ENCODE peak calls at places on chromosomes 16 and 17, in four cellular contexts. L, W, E and I are unnamed samples.

GRCh38 chr16:85146922-85147651 is 34.8 kb upstream of the CIBAR2 start:
- DNase-seq in L (no peak), W (no peak), E (no peak), I (no peak)

GRCh38 chr17:42853004-42853403 is 2.0 kb downstream of the AOC3 start:
- DNase-seq in L (no peak), W (no peak), E (no peak), I (no peak)

GRCh38 chr16:81863630-81864352 is 84.7 kb downstream of the PLCG2 start:
- DNase-seq in L (no peak), W (no peak), E (peak; percentile 43), I (no peak)

GRCh38 chr16:52581530-52581929 is 34.6 kb upstream of the TOX3 start:
- DNase-seq in L (no peak), W (no peak), E (no peak), I (no peak)

GRCh38 chr17:20224379-20224778 is 215.2 kb downstream of the SPECC1 start:
- DNase-seq in L (no peak), W (no peak), E (no peak), I (no peak)

GRCh38 chr17:48498168-48498840 is 32.5 kb downstream of the HOXB1 start:
- DNase-seq in L (no peak), W (no peak), E (no peak), I (no peak)

GRCh38 chr17:9465216-9465921 is 110.3 kb downstream of the STX8 start:
- DNase-seq in L (peak; percentile 81), W (no peak), E (no peak), I (peak; percentile 86)

GRCh38 chr17:8698142-8699050 is 46.2 kb downstream of the CCDC42 start:
- DNase-seq in L (peak; percentile 79), W (peak; percentile 44), E (no peak), I (peak; percentile 63)

GRCh38 chr17:3556905-3557767 is 476 bp downstream of the TRPV3 start:
- DNase-seq in L (no peak), W (peak; percentile 27), E (no peak), I (no peak)

GRCh38 chr17:51263001-51263400 is 2.7 kb downstream of the UTP18 start:
- DNase-seq in L (peak; percentile 34), W (no peak), E (no peak), I (no peak)

GRCh38 chr17:50394711-50395110 is 2.6 kb downstream of the LRRC59 start:
- DNase-seq in L (no peak), W (peak; percentile 27), E (no peak), I (no peak)

GRCh38 chr17:70558821-70559220 is 389.5 kb downstream of the KCNJ2 start:
- DNase-seq in L (peak; percentile 12), W (no peak), E (no peak), I (peak; percentile 90)

GRCh38 chr17:12365805-12366204 is 299.9 kb upstream of the MYOCD start:
- DNase-seq in L (peak; percentile 72), W (no peak), E (no peak), I (no peak)

GRCh38 chr16:83501481-83501880 is 306.3 kb upstream of the HSBP1 start:
- DNase-seq in L (no peak), W (no peak), E (no peak), I (no peak)

GRCh38 chr16:78443300-78443604 is 343.8 kb downstream of the WWOX start:
- DNase-seq in L (no peak), W (no peak), E (no peak), I (no peak)

GRCh38 chr16:3951861-3952332 is 71.4 kb upstream of the CREBBP start:
- DNase-seq in L (peak; percentile 28), W (no peak), E (no peak), I (no peak)

GRCh38 chr17:82876149-82876548 is 36.3 kb upstream of the ZNF750 start:
- DNase-seq in L (peak; percentile 57), W (peak; percentile 77), E (no peak), I (peak; percentile 65)

DNA sequence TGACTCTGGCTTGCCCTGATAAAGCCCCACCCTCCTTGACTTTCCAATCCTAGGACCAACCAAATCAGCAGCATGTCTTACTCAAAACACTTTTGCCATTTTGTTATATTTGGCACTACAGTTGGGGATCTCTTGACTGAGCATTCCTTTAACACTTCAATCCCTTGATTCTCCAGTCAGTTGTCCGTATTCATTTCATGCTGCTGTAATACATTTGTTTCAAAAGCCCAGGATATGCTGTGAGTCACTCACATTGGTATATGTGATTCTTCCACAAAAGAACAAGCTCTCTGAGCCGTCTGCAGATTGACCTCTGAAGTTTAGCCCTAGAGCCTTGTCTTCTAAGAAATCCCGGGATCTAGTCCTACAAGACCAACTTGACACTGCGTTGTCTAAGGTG is 8.1 kb downstream of the MYH3 start:
- DNase-seq in L (peak; percentile 59), W (no peak), E (no peak), I (no peak)
- TF ChIP-seq FOS in L (no peak), W (no peak), E (no peak), I (no peak)

GRCh38 chr16:72958522-72959076 is 89.3 kb downstream of the ZFHX3 start:
- DNase-seq in L (no peak), W (no peak), E (no peak), I (no peak)
- TF ChIP-seq FOS in L (no peak), W (no peak), E (no peak), I (no peak)

GRCh38 chr17:15490634-15491261 is 23.3 kb upstream of the CDRT4 start:
- DNase-seq in L (peak; percentile 76), W (peak; percentile 83), E (no peak), I (peak; percentile 93)
- TF ChIP-seq FOS in L (peak; percentile 4), W (peak; percentile 44), E (no peak), I (peak; percentile 90)

GRCh38 chr17:34991606-34992005 is 11.3 kb downstream of the LIG3 start:
- DNase-seq in L (no peak), W (no peak), E (no peak), I (no peak)

GRCh38 chr17:34990921-34991365 is 10.6 kb downstream of the LIG3 start:
- DNase-seq in L (peak; percentile 60), W (no peak), E (no peak), I (no peak)

GRCh38 chr17:34987232-34987631 is 6.9 kb downstream of the LIG3 start:
- DNase-seq in L (no peak), W (no peak), E (no peak), I (no peak)

GRCh38 chr17:34988644-34989043 is 8.3 kb downstream of the LIG3 start:
- DNase-seq in L (no peak), W (peak; percentile 30), E (no peak), I (no peak)

GRCh38 chr17:34989473-34989872 is 9.2 kb downstream of the LIG3 start:
- DNase-seq in L (no peak), W (no peak), E (no peak), I (no peak)
- TF ChIP-seq FOS in L (no peak), W (no peak), E (no peak), I (no peak)

GRCh38 chr17:18132711-18133110 is 24.2 kb downstream of the MYO15A start:
- DNase-seq in L (no peak), W (no peak), E (no peak), I (no peak)

GRCh38 chr17:18122991-18123753 is 14.6 kb downstream of the MYO15A start:
- DNase-seq in L (no peak), W (no peak), E (no peak), I (no peak)

GRCh38 chr17:18124346-18125126 is 16.0 kb downstream of the MYO15A start:
- DNase-seq in L (peak; percentile 11), W (peak; percentile 32), E (no peak), I (no peak)

GRCh38 chr17:18129041-18129502 is 20.5 kb downstream of the MYO15A start:
- DNase-seq in L (peak; percentile 68), W (no peak), E (no peak), I (peak; percentile 24)
- TF ChIP-seq FOS in L (no peak), W (no peak), E (no peak), I (no peak)

GRCh38 chr16:48099455-48099854 is 56.3 kb downstream of the ABCC12 start:
- DNase-seq in L (no peak), W (peak; percentile 46), E (no peak), I (no peak)
- TF ChIP-seq FOS in L (no peak), W (no peak), E (no peak), I (no peak)

GRCh38 chr16:17510532-17510931 is 39.8 kb upstream of the XYLT1 start:
- DNase-seq in L (peak; percentile 35), W (no peak), E (no peak), I (no peak)
- TF ChIP-seq FOS in L (no peak), W (no peak), E (no peak), I (no peak)

GRCh38 chr17:38568274-38568673 is 37.5 kb downstream of the SRCIN1 start:
- DNase-seq in L (no peak), W (no peak), E (no peak), I (no peak)
- TF ChIP-seq FOS in L (no peak), W (no peak), E (no peak), I (no peak)

DNA sequence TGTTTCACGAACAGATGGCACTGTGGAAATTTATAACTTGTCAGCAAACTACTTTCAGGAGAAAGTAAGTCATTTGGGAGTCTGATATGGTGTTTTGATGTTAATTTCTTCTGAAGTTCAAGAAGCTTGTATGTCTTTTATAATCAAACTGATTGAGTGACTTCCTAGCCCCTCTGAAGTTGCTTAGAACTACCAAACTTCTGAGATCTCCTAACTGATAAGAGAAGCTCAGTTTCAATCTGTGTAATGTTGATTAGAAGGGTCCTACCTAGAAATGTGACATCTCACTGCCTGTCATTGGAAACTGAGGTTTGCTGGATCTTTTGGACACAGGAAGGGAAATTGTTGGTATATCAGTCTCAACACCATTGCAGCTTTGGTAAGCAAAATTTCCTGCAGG is 1.1 kb downstream of the UTP4 start:
- DNase-seq in L (no peak), W (no peak), E (no peak), I (no peak)
- TF ChIP-seq FOS in L (no peak), W (no peak), E (no peak), I (no peak)